ENCODE peak calls at places on chromosomes 1 and 21, in five cellular contexts. C is GM23248; Z is left ventricle myocardium inferior; L is CD8-positive, alpha-beta T cell; H is effector memory CD4-positive, alpha-beta T cell. J is an unnamed sample. For H3K27me3 and H3K9me3, the result is how much of the 10 kb centered on the place peaks cover.

GRCh38 chr1:161206411-161207140 is 4.4 kb downstream of the NDUFS2 start:
- DNase-seq in C (peak), Z (no peak), L (no peak), H (no peak), J (no peak)

GRCh38 chr1:67766117-67766978 is 66.9 kb downstream of the GNG12 start:
- DNase-seq in C (peak), Z (no peak), L (peak), H (no peak), J (peak)

GRCh38 chr1:203153989-203154821 is 21.4 kb downstream of the MYBPH start:
- DNase-seq in C (peak), Z (no peak), L (no peak), H (no peak), J (no peak)

GRCh38 chr1:37872692-37873091 is 13.3 kb upstream of the MTF1 start:
- DNase-seq in C (no peak), Z (no peak), L (no peak), H (no peak), J (no peak)

GRCh38 chr1:85952460-85952859 is 204.1 kb downstream of the COL24A1 start:
- DNase-seq in C (no peak), Z (no peak), L (no peak), H (no peak), J (no peak)

GRCh38 chr1:54230507-54231339 is 30.8 kb downstream of the MRPL37 start:
- DNase-seq in C (peak), Z (no peak), L (no peak), H (no peak), J (no peak)

GRCh38 chr1:165025805-165026204 is 330.7 kb downstream of the LMX1A start:
- DNase-seq in C (no peak), Z (no peak), L (no peak), H (no peak), J (no peak)

GRCh38 chr1:154871374-154871773 is 1.3 kb upstream of the KCNN3 start:
- DNase-seq in C (no peak), Z (no peak), L (no peak), H (no peak), J (no peak)

GRCh38 chr1:223703668-223704013 is 8.7 kb upstream of the CAPN2 start:
- DNase-seq in C (no peak), Z (no peak), L (no peak), H (no peak), J (no peak)

GRCh38 chr1:29195875-29196274 is 14.2 kb upstream of the SRSF4 start:
- DNase-seq in C (no peak), Z (peak), L (no peak), H (no peak), J (no peak)

GRCh38 chr1:20578062-20578461 is 10.8 kb upstream of the CDA start:
- DNase-seq in C (no peak), Z (no peak), L (no peak), H (no peak), J (no peak)

GRCh38 chr1:20573987-20574386 is 14.9 kb upstream of the CDA start:
- DNase-seq in C (no peak), Z (no peak), L (no peak), H (no peak), J (no peak)

GRCh38 chr1:20575544-20576056 is 13.3 kb upstream of the CDA start:
- DNase-seq in C (no peak), Z (no peak), L (no peak), H (no peak), J (no peak)

GRCh38 chr1:20571427-20571826 is 17.5 kb upstream of the CDA start:
- DNase-seq in C (no peak), Z (no peak), L (no peak), H (no peak), J (no peak)

DNA sequence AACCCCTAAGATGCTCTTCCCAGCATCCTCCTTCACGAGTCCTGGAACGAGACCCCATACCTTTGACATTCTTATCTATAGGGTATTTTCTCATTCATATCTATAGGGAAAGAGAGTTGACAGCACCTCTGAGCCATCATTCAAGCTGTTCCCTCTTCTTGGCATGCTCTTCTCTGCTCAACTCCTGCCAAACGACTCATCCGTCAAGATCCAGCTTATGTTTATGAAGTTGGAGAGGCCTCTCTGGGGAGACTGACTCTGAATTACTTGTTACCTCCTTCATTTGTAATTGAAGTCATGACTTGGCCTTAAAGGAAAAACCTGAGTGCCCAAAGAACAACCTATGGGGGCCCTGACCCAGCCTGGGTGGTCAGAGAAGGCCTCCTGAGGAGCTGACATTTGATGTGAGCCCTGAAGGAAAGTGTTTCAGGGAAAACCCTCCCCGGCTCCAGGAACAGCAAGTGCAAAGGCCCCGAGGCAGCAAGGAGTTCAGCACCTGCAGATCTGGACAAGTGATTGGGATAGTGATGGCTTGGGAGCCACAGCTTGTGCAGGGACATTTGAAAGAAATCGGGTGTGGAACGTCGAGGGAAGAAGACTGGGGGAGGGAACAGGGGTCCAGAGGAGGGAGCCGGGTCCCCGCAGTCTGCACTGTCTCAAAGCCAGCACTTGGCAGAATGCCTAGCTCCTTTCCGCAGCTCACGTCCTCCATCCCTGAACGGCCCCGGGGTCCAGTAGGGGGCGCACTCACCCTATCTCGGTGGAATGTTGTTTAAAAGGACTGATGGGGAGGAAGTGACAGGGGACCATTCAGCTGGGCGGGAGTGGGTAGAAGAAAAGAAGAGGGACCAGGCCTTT is 14.0 kb upstream of the CDA start:
- DNase-seq in C (peak), Z (peak), L (peak), H (peak), J (peak)
- H3K27me3 ChIP-seq in C (under half), Z (under half), L (under half), H (under half), J (under half)

DNA sequence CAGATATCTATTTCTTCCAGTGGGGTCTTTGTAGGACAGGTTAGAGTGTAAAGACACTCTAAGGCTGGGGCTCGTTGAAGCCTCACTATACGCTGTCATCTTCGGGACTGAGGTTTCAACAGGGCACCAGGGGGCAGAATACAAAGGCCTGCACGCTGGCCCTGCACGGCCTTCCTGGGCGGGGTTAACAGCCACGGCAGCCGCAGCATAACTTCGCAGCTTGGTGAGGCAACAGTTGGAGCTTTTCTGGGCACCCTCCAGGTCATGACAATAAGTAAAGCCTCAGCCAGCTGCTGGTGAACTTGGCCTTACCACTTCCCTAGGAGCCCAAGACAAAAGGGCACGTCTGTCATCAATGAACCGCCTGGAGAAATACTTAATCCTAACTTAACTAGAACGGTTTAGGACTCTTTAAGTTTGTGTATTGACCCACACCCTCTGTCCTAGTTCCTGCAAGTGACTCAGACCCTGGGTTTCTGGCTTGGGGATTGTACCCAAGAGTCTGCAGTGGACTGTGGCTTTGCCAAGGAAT is 2.3 kb upstream of the RUNX1 start:
- DNase-seq in C (peak), Z (peak), L (peak), H (peak), J (peak)
- H3K9me3 ChIP-seq in C (under half), Z (under half), L (under half), H (under half), J (under half)

GRCh38 chr21:32348604-32349332 is 44.0 kb downstream of the URB1 start:
- DNase-seq in C (no peak), Z (no peak), L (no peak), H (no peak), J (no peak)

GRCh38 chr21:32347887-32348450 is 44.8 kb downstream of the URB1 start:
- DNase-seq in C (no peak), Z (no peak), L (no peak), H (no peak), J (no peak)

GRCh38 chr21:32349333-32349944 is 43.4 kb downstream of the URB1 start:
- DNase-seq in C (no peak), Z (no peak), L (no peak), H (no peak), J (no peak)

GRCh38 chr21:32346951-32347350 is 45.9 kb downstream of the URB1 start:
- DNase-seq in C (no peak), Z (no peak), L (no peak), H (no peak), J (no peak)

DNA sequence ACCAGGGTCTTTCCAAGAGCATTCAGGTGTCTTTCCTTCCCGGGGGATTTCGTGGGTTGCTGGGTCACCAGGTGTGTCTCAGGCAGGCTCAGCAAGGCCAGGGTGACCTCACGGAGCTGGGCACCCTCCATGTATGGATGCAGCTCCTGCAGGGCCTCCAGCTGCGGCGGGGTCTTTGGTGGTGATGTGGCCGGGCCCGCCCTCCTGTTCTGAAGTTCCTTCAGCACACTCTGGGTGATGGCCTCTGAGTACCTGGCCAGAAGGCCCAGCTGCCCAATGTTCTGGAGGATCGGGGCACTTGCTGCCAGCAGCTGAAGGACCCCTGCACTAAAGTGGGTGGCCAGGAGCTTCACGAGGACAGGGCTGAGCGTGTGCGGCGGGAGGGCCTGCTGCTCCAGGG is 45.5 kb downstream of the URB1 start:
- DNase-seq in C (no peak), Z (no peak), L (no peak), H (no peak), J (no peak)
- H3K27me3 ChIP-seq in C (under half), Z (under half), L (under half), H (under half), J (under half)

DNA sequence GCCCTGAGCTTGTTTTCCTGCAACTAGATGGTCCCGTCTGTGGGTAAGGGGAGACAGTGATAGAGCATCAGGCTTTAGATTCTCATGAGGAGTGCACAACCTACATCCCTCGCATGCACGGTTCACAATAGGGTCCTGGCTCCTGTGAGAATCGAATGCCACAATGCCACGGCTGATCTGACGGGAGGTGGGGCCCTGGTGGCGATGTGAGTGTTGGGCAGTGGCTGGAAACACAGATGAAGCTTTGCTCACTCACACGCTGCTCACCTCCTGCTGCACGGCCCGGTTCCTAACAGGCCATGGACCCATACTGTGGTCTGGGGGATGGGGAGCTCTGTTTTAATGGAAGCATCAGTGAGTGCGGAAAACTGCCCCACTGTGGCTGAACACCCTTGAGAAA is 35.8 kb upstream of the TTC34 start:
- DNase-seq in C (no peak), Z (no peak), L (no peak), H (no peak), J (no peak)
- H3K9me3 ChIP-seq in C (under half), Z (under half), L (under half), H (under half), J (under half)

J was measured in DND-41.